ENCODE peak calls at places on chromosomes 2 and 18, in seven cellular contexts. N, Z, A, V, R, W and K are unnamed samples.
A peak's percentile ranks its signal among the peaks of the same experiment; 100 is the strongest.

GRCh38 chr18:78445880-78446279 is 533.7 kb upstream of the SALL3 start:
- DNase-seq in N (no peak), Z (no peak), A (no peak), V (no peak), R (no peak), W (no peak), K (no peak)

GRCh38 chr2:99868260-99868659 is 274.1 kb downstream of the AFF3 start:
- DNase-seq in N (no peak), Z (no peak), A (no peak), V (no peak), R (no peak), W (no peak), K (no peak)

GRCh38 chr18:3648695-3649094 is 198.7 kb downstream of the TGIF1 start:
- DNase-seq in N (no peak), Z (no peak), A (no peak), V (no peak), R (no peak), W (no peak), K (peak; percentile 42)

GRCh38 chr18:72991379-72991778 is 123.6 kb upstream of the NETO1 start:
- DNase-seq in N (no peak), Z (no peak), A (no peak), V (no peak), R (no peak), W (no peak), K (no peak)

GRCh38 chr18:23958036-23958435 is 56.5 kb upstream of the TTC39C start:
- DNase-seq in N (no peak), Z (peak; percentile 60), A (no peak), V (no peak), R (no peak), W (peak; percentile 84), K (no peak)

GRCh38 chr2:188634656-188635055 is 339.5 kb upstream of the COL3A1 start:
- DNase-seq in N (no peak), Z (no peak), A (no peak), V (no peak), R (no peak), W (no peak), K (no peak)

GRCh38 chr2:65331361-65331760 is 101.0 kb downstream of the SPRED2 start:
- DNase-seq in N (no peak), Z (no peak), A (no peak), V (no peak), R (no peak), W (no peak), K (no peak)

GRCh38 chr2:76613330-76613729 is 902.6 kb upstream of the GCFC2 start:
- DNase-seq in N (no peak), Z (no peak), A (peak; percentile 60), V (no peak), R (no peak), W (no peak), K (no peak)

GRCh38 chr2:239261336-239261735 is 139.5 kb downstream of the HDAC4 start:
- DNase-seq in N (no peak), Z (no peak), A (no peak), V (no peak), R (no peak), W (no peak), K (no peak)

GRCh38 chr2:213216461-213216860 is 65.0 kb upstream of the IKZF2 start:
- DNase-seq in N (peak; percentile 62), Z (no peak), A (no peak), V (no peak), R (no peak), W (no peak), K (no peak)

GRCh38 chr2:148244593-148245292 is 223.9 kb downstream of the MBD5 start:
- DNase-seq in N (peak; percentile 23), Z (no peak), A (no peak), V (peak; percentile 21), R (no peak), W (no peak), K (no peak)

GRCh38 chr2:74724496-74724895 is 70.4 kb downstream of the SEMA4F start:
- DNase-seq in N (no peak), Z (no peak), A (no peak), V (no peak), R (no peak), W (no peak), K (no peak)

GRCh38 chr18:79135924-79136323 is 66.7 kb downstream of the ATP9B start:
- DNase-seq in N (no peak), Z (no peak), A (no peak), V (no peak), R (no peak), W (no peak), K (no peak)

GRCh38 chr18:75898666-75899065 is 471.2 kb upstream of the SMIM21 start:
- DNase-seq in N (no peak), Z (no peak), A (no peak), V (no peak), R (no peak), W (no peak), K (no peak)